ENCODE peak calls at places on chromosomes 13 and 19, in four cellular contexts. One of them, this sample, is unnamed. For H3K9me3, the result is how much of the 10 kb centered on the place peaks cover.

GRCh38 chr19:18470153-18470552 is 32.2 kb upstream of the ISYNA1 start:
- DNase-seq in naive thymus-derived CD4-positive, alpha-beta T cell: no peak
- DNase-seq in ascending aorta: no peak
- DNase-seq in heart left ventricle: no peak
- DNase-seq in this sample: peak

GRCh38 chr19:3397266-3398022 is 31.1 kb downstream of the NFIC start:
- DNase-seq in naive thymus-derived CD4-positive, alpha-beta T cell: no peak
- DNase-seq in ascending aorta: no peak
- DNase-seq in heart left ventricle: no peak
- DNase-seq in this sample: peak

GRCh38 chr19:18131841-18132596 is 20.9 kb upstream of the PIK3R2 start:
- DNase-seq in naive thymus-derived CD4-positive, alpha-beta T cell: no peak
- DNase-seq in ascending aorta: no peak
- DNase-seq in heart left ventricle: no peak
- DNase-seq in this sample: no peak

GRCh38 chr13:24642236-24642635 is 38.0 kb upstream of the ATP12A start:
- DNase-seq in naive thymus-derived CD4-positive, alpha-beta T cell: no peak
- DNase-seq in ascending aorta: no peak
- DNase-seq in heart left ventricle: no peak
- DNase-seq in this sample: no peak

GRCh38 chr13:36706755-36707154 is 32.9 kb downstream of the SERTM1 start:
- DNase-seq in naive thymus-derived CD4-positive, alpha-beta T cell: no peak
- DNase-seq in ascending aorta: no peak
- DNase-seq in heart left ventricle: no peak
- DNase-seq in this sample: no peak

GRCh38 chr13:48808689-48809088 is 155.0 kb downstream of the CYSLTR2 start:
- DNase-seq in naive thymus-derived CD4-positive, alpha-beta T cell: no peak
- DNase-seq in ascending aorta: no peak
- DNase-seq in heart left ventricle: no peak
- DNase-seq in this sample: no peak

GRCh38 chr19:1945899-1946298 is 4.9 kb downstream of the CSNK1G2 start:
- DNase-seq in naive thymus-derived CD4-positive, alpha-beta T cell: no peak
- DNase-seq in ascending aorta: no peak
- DNase-seq in heart left ventricle: no peak
- DNase-seq in this sample: no peak

GRCh38 chr13:33401238-33401637 is 115.7 kb upstream of the STARD13 start:
- DNase-seq in naive thymus-derived CD4-positive, alpha-beta T cell: no peak
- DNase-seq in ascending aorta: no peak
- DNase-seq in heart left ventricle: peak
- DNase-seq in this sample: peak

GRCh38 chr19:2613507-2614295 is 88.8 kb downstream of the GNG7 start:
- DNase-seq in naive thymus-derived CD4-positive, alpha-beta T cell: peak
- DNase-seq in ascending aorta: no peak
- DNase-seq in heart left ventricle: no peak
- DNase-seq in this sample: peak

GRCh38 chr13:27289016-27289665 is 18.5 kb downstream of the RASL11A start:
- DNase-seq in naive thymus-derived CD4-positive, alpha-beta T cell: no peak
- DNase-seq in ascending aorta: no peak
- DNase-seq in heart left ventricle: no peak
- DNase-seq in this sample: no peak

GRCh38 chr13:103941506-103942148 is 875.4 kb upstream of the SLC10A2 start:
- DNase-seq in naive thymus-derived CD4-positive, alpha-beta T cell: no peak
- DNase-seq in ascending aorta: no peak
- DNase-seq in heart left ventricle: no peak
- DNase-seq in this sample: no peak

GRCh38 chr19:10829967-10830366 is 6.0 kb downstream of the TMED1 start:
- DNase-seq in naive thymus-derived CD4-positive, alpha-beta T cell: no peak
- DNase-seq in ascending aorta: no peak
- DNase-seq in heart left ventricle: peak
- DNase-seq in this sample: no peak

GRCh38 chr13:112071902-112072530 is 5.1 kb downstream of the SOX1 start:
- DNase-seq in naive thymus-derived CD4-positive, alpha-beta T cell: no peak
- DNase-seq in ascending aorta: no peak
- DNase-seq in heart left ventricle: no peak
- DNase-seq in this sample: no peak

GRCh38 chr19:48540110-48540509 is 11.9 kb upstream of the SULT2B1 start:
- DNase-seq in naive thymus-derived CD4-positive, alpha-beta T cell: no peak
- DNase-seq in ascending aorta: no peak
- DNase-seq in heart left ventricle: no peak
- DNase-seq in this sample: no peak

GRCh38 chr19:10295847-10296591 is 6.3 kb downstream of the ICAM5 start:
- DNase-seq in naive thymus-derived CD4-positive, alpha-beta T cell: no peak
- DNase-seq in ascending aorta: no peak
- DNase-seq in heart left ventricle: no peak
- DNase-seq in this sample: no peak

GRCh38 chr19:49109569-49110233 is 4.5 kb upstream of the LIN7B start:
- DNase-seq in naive thymus-derived CD4-positive, alpha-beta T cell: no peak
- DNase-seq in ascending aorta: no peak
- DNase-seq in heart left ventricle: no peak
- DNase-seq in this sample: no peak

GRCh38 chr13:30998548-30999140 is 66.2 kb downstream of the TEX26 start:
- DNase-seq in naive thymus-derived CD4-positive, alpha-beta T cell: no peak
- DNase-seq in ascending aorta: no peak
- DNase-seq in heart left ventricle: no peak
- DNase-seq in this sample: no peak

GRCh38 chr19:40588110-40588854 is 11.6 kb downstream of the SHKBP1 start:
- DNase-seq in naive thymus-derived CD4-positive, alpha-beta T cell: no peak
- DNase-seq in ascending aorta: no peak
- DNase-seq in heart left ventricle: no peak
- DNase-seq in this sample: no peak

GRCh38 chr19:11963566-11964355 is 1.1 kb upstream of the ZNF763 start:
- DNase-seq in naive thymus-derived CD4-positive, alpha-beta T cell: peak
- DNase-seq in ascending aorta: peak
- DNase-seq in heart left ventricle: peak
- DNase-seq in this sample: peak

GRCh38 chr13:19173752-19174151 is 7.9 kb downstream of the TUBA3C start:
- DNase-seq in naive thymus-derived CD4-positive, alpha-beta T cell: no peak
- DNase-seq in ascending aorta: no peak
- DNase-seq in heart left ventricle: no peak
- DNase-seq in this sample: no peak

GRCh38 chr19:56097306-56097705 is 23.8 kb downstream of the ZNF787 start:
- DNase-seq in naive thymus-derived CD4-positive, alpha-beta T cell: no peak
- DNase-seq in ascending aorta: no peak
- DNase-seq in heart left ventricle: no peak
- DNase-seq in this sample: no peak

GRCh38 chr19:18672606-18673337 is 10.7 kb upstream of the CRTC1 start:
- DNase-seq in naive thymus-derived CD4-positive, alpha-beta T cell: no peak
- DNase-seq in ascending aorta: no peak
- DNase-seq in heart left ventricle: no peak
- DNase-seq in this sample: no peak

GRCh38 chr13:21812192-21812626 is 141.3 kb downstream of the FGF9 start:
- DNase-seq in naive thymus-derived CD4-positive, alpha-beta T cell: no peak
- DNase-seq in ascending aorta: no peak
- DNase-seq in heart left ventricle: no peak
- DNase-seq in this sample: no peak

GRCh38 chr13:41137951-41138350 is 5.3 kb upstream of the KBTBD6 start:
- DNase-seq in naive thymus-derived CD4-positive, alpha-beta T cell: no peak
- DNase-seq in ascending aorta: no peak
- DNase-seq in heart left ventricle: no peak
- DNase-seq in this sample: no peak

GRCh38 chr19:17075860-17076538 is 422 bp downstream of the MYO9B start:
- DNase-seq in naive thymus-derived CD4-positive, alpha-beta T cell: peak
- DNase-seq in ascending aorta: no peak
- DNase-seq in heart left ventricle: peak
- DNase-seq in this sample: peak

GRCh38 chr19:43362745-43363144 is 9.3 kb downstream of the CD177 start:
- DNase-seq in naive thymus-derived CD4-positive, alpha-beta T cell: no peak
- DNase-seq in ascending aorta: no peak
- DNase-seq in heart left ventricle: no peak
- DNase-seq in this sample: no peak

GRCh38 chr19:17454579-17454978 is 6.1 kb upstream of the TMEM221 start:
- DNase-seq in naive thymus-derived CD4-positive, alpha-beta T cell: no peak
- DNase-seq in ascending aorta: no peak
- DNase-seq in heart left ventricle: no peak
- DNase-seq in this sample: no peak

GRCh38 chr13:80029170-80029569 is 311.8 kb downstream of the SPRY2 start:
- DNase-seq in naive thymus-derived CD4-positive, alpha-beta T cell: no peak
- DNase-seq in ascending aorta: no peak
- DNase-seq in heart left ventricle: no peak
- DNase-seq in this sample: no peak

GRCh38 chr13:67635754-67636153 is 405.6 kb upstream of the PCDH9 start:
- DNase-seq in naive thymus-derived CD4-positive, alpha-beta T cell: no peak
- DNase-seq in ascending aorta: no peak
- DNase-seq in heart left ventricle: no peak
- DNase-seq in this sample: no peak

DNA sequence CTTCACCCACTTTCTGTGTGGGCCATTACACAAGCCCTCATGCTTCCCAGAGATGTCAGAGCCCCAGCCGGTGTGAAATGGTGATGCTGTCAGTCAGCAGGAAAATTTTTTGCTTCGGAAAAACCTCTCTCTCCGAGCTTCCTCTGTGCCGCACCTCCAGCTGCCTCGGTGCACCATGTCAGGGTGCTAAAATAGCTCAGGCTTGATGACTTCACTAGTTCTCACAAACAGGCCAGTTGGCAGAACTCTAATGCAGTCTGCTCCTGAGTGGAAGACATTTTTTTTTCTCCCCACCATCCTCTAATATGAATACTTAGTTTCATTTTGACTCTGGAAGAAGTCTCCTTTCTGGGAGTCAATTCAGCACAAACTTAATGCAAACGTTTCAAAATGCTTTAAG is 71.3 kb downstream of the KLF12 start:
- DNase-seq in naive thymus-derived CD4-positive, alpha-beta T cell: peak
- DNase-seq in ascending aorta: peak
- DNase-seq in heart left ventricle: peak
- DNase-seq in this sample: no peak
- H3K4me3 ChIP-seq in naive thymus-derived CD4-positive, alpha-beta T cell: no peak
- H3K4me3 ChIP-seq in ascending aorta: peak
- H3K4me3 ChIP-seq in heart left ventricle: peak
- H3K4me3 ChIP-seq in this sample: no peak

DNA sequence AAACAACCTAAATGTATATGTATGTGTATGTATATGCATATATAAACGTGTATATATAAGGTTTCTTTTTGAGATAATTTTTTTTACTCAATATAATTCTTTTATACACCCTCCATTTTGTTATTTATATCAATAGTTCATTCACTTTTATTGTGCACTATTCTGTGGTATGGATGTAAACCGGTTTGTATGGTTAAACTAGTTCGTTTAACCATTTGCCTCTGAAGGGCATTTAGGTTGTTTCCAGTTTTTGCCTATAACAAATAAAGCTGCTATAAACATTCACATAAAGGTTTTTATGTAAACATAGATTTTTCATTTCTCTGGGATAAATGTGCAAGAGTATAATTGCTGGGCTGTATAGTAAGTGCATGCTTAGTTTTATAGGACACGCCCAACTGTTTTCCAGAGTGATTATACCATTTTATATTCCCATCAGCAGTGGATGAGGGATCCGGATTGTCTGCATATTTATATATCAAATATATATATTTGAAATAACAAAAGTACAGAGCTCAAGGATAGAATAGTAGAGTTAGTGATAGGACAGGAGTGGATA is 380.3 kb downstream of the TSHZ3 start:
- DNase-seq in naive thymus-derived CD4-positive, alpha-beta T cell: no peak
- DNase-seq in ascending aorta: no peak
- DNase-seq in heart left ventricle: no peak
- DNase-seq in this sample: no peak
- H3K9me3 ChIP-seq in naive thymus-derived CD4-positive, alpha-beta T cell: under half
- H3K9me3 ChIP-seq in ascending aorta: under half
- H3K9me3 ChIP-seq in heart left ventricle: under half
- H3K9me3 ChIP-seq in this sample: under half

DNA sequence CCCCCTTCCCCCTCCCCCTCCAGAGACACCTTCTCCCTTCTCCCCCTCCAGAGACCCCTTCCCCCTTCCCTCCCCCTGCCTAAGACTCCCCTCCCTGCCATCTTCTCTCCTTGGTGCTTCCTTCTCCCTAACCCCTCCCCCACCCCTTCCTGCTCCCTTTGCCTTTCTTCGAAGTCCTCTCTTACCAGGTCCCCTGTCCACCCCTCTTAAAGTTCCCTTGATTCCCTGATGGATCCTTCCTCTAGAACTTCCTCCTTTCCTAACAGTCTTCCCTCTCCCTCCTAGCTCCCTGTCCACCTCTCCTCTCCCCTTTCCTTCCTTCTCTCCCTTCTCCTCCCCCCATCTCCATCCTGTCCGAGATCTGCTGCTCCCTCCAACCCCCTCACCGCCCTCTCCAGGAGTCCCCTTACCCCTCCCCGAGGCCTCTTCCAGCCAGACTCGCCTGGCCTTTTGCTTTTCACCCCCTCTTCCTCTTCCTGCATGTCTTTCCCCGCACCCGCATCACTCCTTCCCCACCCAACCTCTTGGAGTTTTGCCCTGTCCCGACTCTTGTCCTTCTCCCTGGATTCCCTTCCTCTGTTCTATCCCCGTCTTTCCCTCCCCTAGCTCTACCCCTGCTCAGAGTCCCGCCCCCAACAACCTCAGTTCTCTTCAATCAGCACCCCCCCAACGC is 3.1 kb downstream of the TNFSF9 start:
- DNase-seq in naive thymus-derived CD4-positive, alpha-beta T cell: no peak
- DNase-seq in ascending aorta: no peak
- DNase-seq in heart left ventricle: no peak
- DNase-seq in this sample: no peak
- H3K4me3 ChIP-seq in naive thymus-derived CD4-positive, alpha-beta T cell: no peak
- H3K4me3 ChIP-seq in ascending aorta: no peak
- H3K4me3 ChIP-seq in heart left ventricle: no peak
- H3K4me3 ChIP-seq in this sample: no peak

GRCh38 chr19:28710278-28710677 is 502.7 kb downstream of the UQCRFS1 start:
- DNase-seq in naive thymus-derived CD4-positive, alpha-beta T cell: no peak
- DNase-seq in ascending aorta: no peak
- DNase-seq in heart left ventricle: no peak
- DNase-seq in this sample: peak

GRCh38 chr19:28706693-28707092 is 506.3 kb downstream of the UQCRFS1 start:
- DNase-seq in naive thymus-derived CD4-positive, alpha-beta T cell: no peak
- DNase-seq in ascending aorta: no peak
- DNase-seq in heart left ventricle: no peak
- DNase-seq in this sample: no peak

GRCh38 chr19:28715157-28715556 is 497.8 kb downstream of the UQCRFS1 start:
- DNase-seq in naive thymus-derived CD4-positive, alpha-beta T cell: no peak
- DNase-seq in ascending aorta: no peak
- DNase-seq in heart left ventricle: no peak
- DNase-seq in this sample: no peak

GRCh38 chr19:28711401-28711800 is 501.6 kb downstream of the UQCRFS1 start:
- DNase-seq in naive thymus-derived CD4-positive, alpha-beta T cell: no peak
- DNase-seq in ascending aorta: no peak
- DNase-seq in heart left ventricle: no peak
- DNase-seq in this sample: no peak
- H3K9me3 ChIP-seq in naive thymus-derived CD4-positive, alpha-beta T cell: under half
- H3K9me3 ChIP-seq in ascending aorta: under half
- H3K9me3 ChIP-seq in heart left ventricle: under half
- H3K9me3 ChIP-seq in this sample: under half

GRCh38 chr19:35908010-35908441 is at the start of gene TYROBP:
- DNase-seq in naive thymus-derived CD4-positive, alpha-beta T cell: no peak
- DNase-seq in ascending aorta: no peak
- DNase-seq in heart left ventricle: peak
- DNase-seq in this sample: no peak
- H3K4me3 ChIP-seq in naive thymus-derived CD4-positive, alpha-beta T cell: no peak
- H3K4me3 ChIP-seq in ascending aorta: no peak
- H3K4me3 ChIP-seq in heart left ventricle: peak
- H3K4me3 ChIP-seq in this sample: no peak

GRCh38 chr19:5091576-5092215 is 122.8 kb downstream of the KDM4B start:
- DNase-seq in naive thymus-derived CD4-positive, alpha-beta T cell: no peak
- DNase-seq in ascending aorta: no peak
- DNase-seq in heart left ventricle: no peak
- DNase-seq in this sample: no peak
- H3K9me3 ChIP-seq in naive thymus-derived CD4-positive, alpha-beta T cell: under half
- H3K9me3 ChIP-seq in ascending aorta: under half
- H3K9me3 ChIP-seq in heart left ventricle: under half
- H3K9me3 ChIP-seq in this sample: under half

GRCh38 chr19:53466726-53467125 is 807 bp upstream of the ZNF813 start:
- DNase-seq in naive thymus-derived CD4-positive, alpha-beta T cell: no peak
- DNase-seq in ascending aorta: no peak
- DNase-seq in heart left ventricle: no peak
- DNase-seq in this sample: no peak
- H3K4me3 ChIP-seq in naive thymus-derived CD4-positive, alpha-beta T cell: peak
- H3K4me3 ChIP-seq in ascending aorta: peak
- H3K4me3 ChIP-seq in heart left ventricle: peak
- H3K4me3 ChIP-seq in this sample: peak

This sample was measured in HAP-1.